ENCODE peak calls at places on chromosomes 7 and 10, in ten cellular contexts. B, N, M, G, D, A, U, H, I and X are unnamed samples.

GRCh38 chr7:121473645-121474300 is 77.7 kb upstream of the FAM3C start:
- DNase-seq in I (no peak), A (no peak), N (peak; percentile 48), B (no peak), H (no peak), D (no peak), M (no peak), U (no peak), G (no peak), X (no peak)

GRCh38 chr7:53993205-53993604 is 549.0 kb upstream of the VSTM2A start:
- DNase-seq in G (no peak), H (no peak), M (no peak), A (peak; percentile 63), U (no peak), I (no peak), N (no peak), D (no peak), B (no peak), X (peak; percentile 18)

GRCh38 chr10:86878973-86879781 is 78.2 kb downstream of the MMRN2 start:
- DNase-seq in D (no peak), U (no peak), H (no peak), A (no peak), B (no peak), G (no peak), M (no peak), N (no peak), I (no peak), X (no peak)

GRCh38 chr10:109348324-109348723 is 575.0 kb downstream of the XPNPEP1 start:
- DNase-seq in H (no peak), B (no peak), G (no peak), M (no peak), A (no peak), D (no peak), U (no peak), I (no peak), N (no peak), X (no peak)

GRCh38 chr7:9192969-9193368 is 759.6 kb downstream of the NXPH1 start:
- DNase-seq in H (no peak), U (no peak), N (no peak), B (no peak), D (peak; percentile 47), M (no peak), A (no peak), I (no peak), G (no peak), X (no peak)

GRCh38 chr10:51257511-51258248 is 183.4 kb downstream of the PRKG1 start:
- DNase-seq in A (no peak), I (no peak), D (no peak), N (no peak), H (no peak), U (peak; percentile 14), B (no peak), M (no peak), G (no peak), X (no peak)

GRCh38 chr10:35127289-35127891 is 744 bp downstream of the CREM start:
- DNase-seq in D (peak; percentile 50), M (no peak), G (peak; percentile 85), U (peak; percentile 74), I (peak; percentile 69), N (peak; percentile 76), A (peak; percentile 1), B (peak; percentile 62), H (peak; percentile 32), X (peak; percentile 20)

GRCh38 chr7:150955519-150956394 is 22.4 kb downstream of the KCNH2 start:
- DNase-seq in N (no peak), G (peak; percentile 78), A (no peak), B (no peak), U (peak; percentile 70), I (peak; percentile 64), H (no peak), D (no peak), M (no peak), X (no peak)

GRCh38 chr7:34612671-34613070 is 45.3 kb upstream of the NPSR1 start:
- DNase-seq in A (no peak), I (no peak), N (no peak), B (no peak), H (no peak), D (peak; percentile 31), M (no peak), U (no peak), G (no peak), X (no peak)

GRCh38 chr7:136976504-136977251 is 108.2 kb downstream of the CHRM2 start:
- DNase-seq in N (no peak), D (no peak), M (no peak), U (no peak), G (no peak), H (no peak), B (no peak), A (no peak), I (no peak), X (no peak)

GRCh38 chr7:30225863-30226361 is 58.5 kb upstream of the ZNRF2 start:
- DNase-seq in D (peak; percentile 93), U (peak; percentile 40), H (no peak), B (no peak), A (peak; percentile 76), I (peak; percentile 74), N (peak; percentile 76), G (peak; percentile 74), M (no peak), X (peak; percentile 14)

GRCh38 chr7:81788241-81788640 is 18.4 kb upstream of the HGF start:
- DNase-seq in D (no peak), H (no peak), N (no peak), M (no peak), G (no peak), B (no peak), I (no peak), A (no peak), U (no peak), X (no peak)

GRCh38 chr10:115093286-115093775 is at the start of gene ATRNL1:
- DNase-seq in B (no peak), A (peak; percentile 30), I (peak; percentile 48), N (peak; percentile 51), M (no peak), H (no peak), U (peak; percentile 55), D (peak; percentile 4), G (no peak), X (peak; percentile 58)

GRCh38 chr7:13028731-13029099 is 341.3 kb downstream of the ARL4A start:
- DNase-seq in G (no peak), B (no peak), D (no peak), A (no peak), I (no peak), H (no peak), M (no peak), N (no peak), U (no peak), X (no peak)

GRCh38 chr7:114100810-114101209 is 182.0 kb upstream of the PPP1R3A start:
- DNase-seq in A (no peak), D (peak; percentile 5), M (no peak), G (no peak), H (no peak), N (no peak), I (no peak), B (no peak), U (no peak), X (no peak)

GRCh38 chr7:77439572-77439971 is 23.4 kb upstream of the GSAP start:
- DNase-seq in I (no peak), U (no peak), N (peak; percentile 70), B (no peak), A (no peak), D (peak; percentile 50), M (no peak), G (no peak), H (no peak), X (peak; percentile 14)

GRCh38 chr7:18541189-18541870 is 45.8 kb downstream of the HDAC9 start:
- DNase-seq in H (no peak), N (no peak), B (no peak), U (peak; percentile 23), G (peak; percentile 54), M (no peak), D (no peak), A (peak; percentile 8), I (peak; percentile 85), X (no peak)

GRCh38 chr10:20443094-20443493 is 454.0 kb downstream of the NEBL start:
- DNase-seq in M (no peak), N (no peak), A (peak; percentile 25), D (no peak), B (no peak), I (no peak), H (no peak), U (no peak), G (no peak), X (no peak)

GRCh38 chr7:100456561-100456957 is 7.5 kb downstream of the SPACDR start:
- DNase-seq in U (no peak), A (no peak), N (no peak), B (no peak), M (no peak), G (no peak), H (no peak), D (no peak), I (no peak), X (no peak)

GRCh38 chr10:51895209-51895608 is 195.8 kb upstream of the CSTF2T start:
- DNase-seq in M (no peak), D (peak; percentile 13), N (peak; percentile 47), G (peak; percentile 68), U (peak; percentile 21), H (no peak), I (no peak), B (no peak), A (no peak), X (no peak)

GRCh38 chr7:11237742-11238141 is 264.1 kb downstream of the PHF14 start:
- DNase-seq in U (no peak), D (no peak), H (no peak), G (no peak), A (no peak), N (no peak), I (no peak), B (no peak), M (no peak), X (no peak)

GRCh38 chr10:109205929-109206585 is 717.3 kb downstream of the XPNPEP1 start:
- DNase-seq in H (no peak), N (no peak), G (no peak), U (peak; percentile 45), D (peak; percentile 90), A (no peak), B (no peak), M (peak; percentile 13), I (no peak), X (no peak)

GRCh38 chr7:29344334-29344978 is 149.9 kb downstream of the CHN2 start:
- DNase-seq in U (no peak), B (no peak), H (no peak), A (no peak), G (no peak), M (no peak), I (no peak), N (no peak), D (no peak), X (no peak)

GRCh38 chr7:100571829-100572116 is 1.9 kb downstream of the SAP25 start:
- DNase-seq in M (no peak), I (no peak), A (no peak), N (no peak), U (no peak), B (no peak), H (no peak), D (no peak), G (no peak), X (no peak)

GRCh38 chr7:89618269-89618668 is 536.0 kb upstream of the STEAP1 start:
- DNase-seq in D (no peak), G (no peak), B (no peak), N (no peak), M (no peak), I (no peak), A (peak; percentile 61), U (no peak), H (no peak), X (no peak)

GRCh38 chr10:47008769-47009168 is 97.5 kb downstream of the PTPN20 start:
- DNase-seq in G (no peak), B (no peak), D (no peak), U (no peak), M (no peak), N (no peak), I (no peak), H (no peak), A (no peak), X (no peak)

GRCh38 chr10:131852161-131852822 is 48.5 kb upstream of the PPP2R2D start:
- DNase-seq in H (no peak), B (no peak), G (no peak), D (no peak), A (no peak), N (peak; percentile 36), M (no peak), I (no peak), U (no peak), X (no peak)

GRCh38 chr7:55069271-55069792 is 50.5 kb downstream of the EGFR start:
- DNase-seq in D (no peak), U (no peak), G (no peak), I (no peak), N (no peak), B (no peak), A (no peak), H (no peak), M (no peak), X (no peak)